ENCODE peak calls at places on chromosomes 5 and 9, in eight cellular contexts. O, P, Q, G, F, D, A and N are unnamed samples.

GRCh38 chr5:113058269-113058668 is 81.7 kb downstream of the DCP2 start:
- DNase-seq in O (no peak), A (no peak), D (no peak), F (no peak), P (no peak), Q (no peak), G (no peak), N (no peak)

GRCh38 chr9:3868012-3868411 is 342.2 kb upstream of the RFX3 start:
- DNase-seq in A (no peak), F (peak; percentile 48), O (no peak), Q (no peak), P (no peak), D (peak; percentile 13), G (no peak), N (no peak)

GRCh38 chr5:74767579-74767913 is 497 bp downstream of the NSA2 start:
- DNase-seq in P (no peak), A (peak; percentile 12), Q (no peak), G (no peak), D (peak; percentile 42), O (no peak), F (peak; percentile 65), N (no peak)

GRCh38 chr5:57976506-57976905 is 483.4 kb downstream of the PLK2 start:
- DNase-seq in D (no peak), O (no peak), F (no peak), G (no peak), A (no peak), Q (no peak), P (no peak), N (no peak)

GRCh38 chr9:127130661-127131538 is 8.5 kb upstream of the ANGPTL2 start:
- DNase-seq in F (peak; percentile 99), A (no peak), D (peak; percentile 97), Q (peak; percentile 54), P (peak; percentile 88), O (peak; percentile 77), G (peak; percentile 88), N (no peak)

GRCh38 chr9:81423589-81424326 is 265.6 kb downstream of the TLE1 start:
- DNase-seq in D (peak; percentile 1), A (no peak), G (no peak), P (no peak), O (no peak), Q (no peak), F (no peak), N (no peak)

GRCh38 chr5:72153551-72153950 is 46.3 kb downstream of the MAP1B start:
- DNase-seq in D (no peak), A (no peak), F (no peak), P (no peak), Q (no peak), O (no peak), G (no peak), N (no peak)

GRCh38 chr9:89813482-89813881 is 208.7 kb downstream of the GADD45G start:
- DNase-seq in G (no peak), D (no peak), Q (no peak), A (no peak), F (no peak), P (no peak), O (peak; percentile 8), N (no peak)

GRCh38 chr5:181031716-181032115 is 8.3 kb upstream of the BTNL9 start:
- DNase-seq in A (no peak), G (no peak), P (no peak), O (no peak), Q (no peak), D (no peak), F (no peak), N (no peak)

GRCh38 chr5:61357745-61358144 is 25.7 kb downstream of the ZSWIM6 start:
- DNase-seq in D (no peak), F (peak; percentile 45), Q (no peak), A (no peak), G (no peak), P (no peak), O (no peak), N (no peak)

GRCh38 chr5:4374866-4375265 is 765.3 kb upstream of the ADAMTS16 start:
- DNase-seq in Q (no peak), P (no peak), O (no peak), D (no peak), A (no peak), G (no peak), F (peak; percentile 75), N (no peak)

DNA sequence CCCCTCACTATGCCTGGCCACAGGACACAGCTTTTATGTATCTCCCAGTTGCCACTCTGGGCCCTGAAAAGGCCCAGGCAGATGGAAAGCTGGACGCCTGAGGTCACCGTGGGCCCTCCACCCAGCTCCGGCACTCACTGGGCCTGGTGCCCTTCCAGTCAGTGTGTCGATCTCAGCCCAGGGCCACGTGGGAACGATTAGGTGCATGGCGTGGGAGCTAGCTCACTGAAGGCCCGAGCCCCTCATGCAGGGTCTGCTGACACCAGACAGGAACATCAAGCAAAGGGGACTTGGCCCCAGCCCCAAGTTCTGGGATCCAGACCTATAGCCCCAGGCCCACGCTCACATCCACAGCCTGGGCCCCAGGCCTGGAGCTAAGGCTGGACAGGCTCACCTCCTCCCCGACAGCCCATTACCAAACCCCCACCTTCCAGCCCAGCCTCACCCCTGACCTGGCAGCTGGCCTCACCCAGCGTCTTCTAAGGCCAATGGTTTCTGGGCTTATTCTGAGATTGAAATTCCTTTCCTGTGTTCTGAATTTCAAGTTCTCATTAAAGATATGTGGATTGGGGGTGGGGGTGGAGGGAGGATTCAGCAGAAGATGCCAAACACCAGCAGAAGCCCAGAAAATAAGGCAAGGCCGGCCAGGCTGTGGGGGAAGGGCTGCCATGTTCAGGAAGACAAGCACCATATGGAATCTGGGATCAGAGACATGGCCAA is 74.5 kb downstream of the ADAMTS2 start:
- DNase-seq in Q (peak; percentile 90), G (peak; percentile 66), F (peak; percentile 65), D (peak; percentile 47), O (peak; percentile 72), P (no peak), A (peak; percentile 0), N (peak; percentile 9)
- TF ChIP-seq CTCF in Q (no peak), G (no peak), F (no peak), D (no peak), O (no peak), P (no peak), A (no peak), N (no peak)

GRCh38 chr5:139841549-139841948 is 45.9 kb downstream of the PSD2 start:
- DNase-seq in O (no peak), P (no peak), Q (no peak), A (no peak), F (no peak), G (no peak), D (no peak), N (no peak)
- TF ChIP-seq CTCF in O (no peak), P (peak; percentile 6), Q (no peak), A (no peak), F (peak; percentile 7), G (no peak), D (no peak), N (no peak)

GRCh38 chr5:138655530-138656245 is 80.5 kb upstream of the HSPA9 start:
- DNase-seq in F (no peak), P (no peak), D (no peak), Q (no peak), O (peak; percentile 42), A (no peak), G (no peak), N (no peak)

GRCh38 chr5:138654281-138654867 is 79.2 kb upstream of the HSPA9 start:
- DNase-seq in F (peak; percentile 75), O (no peak), Q (no peak), A (peak; percentile 56), P (peak; percentile 13), D (peak; percentile 78), G (no peak), N (no peak)

GRCh38 chr5:138650999-138651766 is 76.0 kb upstream of the HSPA9 start:
- DNase-seq in O (no peak), A (no peak), P (no peak), F (no peak), Q (no peak), D (no peak), G (no peak), N (no peak)

GRCh38 chr5:138651767-138652117 is 76.5 kb upstream of the HSPA9 start:
- DNase-seq in O (no peak), F (no peak), A (no peak), Q (no peak), G (no peak), P (no peak), D (no peak), N (no peak)

GRCh38 chr5:138653502-138653901 is 78.3 kb upstream of the HSPA9 start:
- DNase-seq in P (no peak), Q (no peak), F (peak; percentile 35), O (no peak), G (no peak), D (peak; percentile 35), A (no peak), N (no peak)
- TF ChIP-seq CTCF in P (peak; percentile 36), Q (no peak), F (peak; percentile 34), O (no peak), G (peak; percentile 26), D (peak; percentile 42), A (no peak), N (no peak)

GRCh38 chr9:116585896-116586295 is 101.2 kb upstream of the TRIM32 start:
- DNase-seq in G (no peak), Q (no peak), A (no peak), D (no peak), O (no peak), P (no peak), F (no peak), N (no peak)

GRCh38 chr9:116592926-116593325 is 94.2 kb upstream of the TRIM32 start:
- DNase-seq in D (no peak), P (no peak), A (no peak), G (no peak), F (peak; percentile 64), O (no peak), Q (no peak), N (no peak)

GRCh38 chr9:116587919-116588318 is 99.2 kb upstream of the TRIM32 start:
- DNase-seq in G (no peak), P (no peak), D (no peak), A (no peak), F (no peak), Q (no peak), O (no peak), N (no peak)

GRCh38 chr9:116585204-116585603 is 101.9 kb upstream of the TRIM32 start:
- DNase-seq in A (no peak), Q (no peak), D (no peak), G (no peak), O (no peak), P (no peak), F (no peak), N (no peak)

DNA sequence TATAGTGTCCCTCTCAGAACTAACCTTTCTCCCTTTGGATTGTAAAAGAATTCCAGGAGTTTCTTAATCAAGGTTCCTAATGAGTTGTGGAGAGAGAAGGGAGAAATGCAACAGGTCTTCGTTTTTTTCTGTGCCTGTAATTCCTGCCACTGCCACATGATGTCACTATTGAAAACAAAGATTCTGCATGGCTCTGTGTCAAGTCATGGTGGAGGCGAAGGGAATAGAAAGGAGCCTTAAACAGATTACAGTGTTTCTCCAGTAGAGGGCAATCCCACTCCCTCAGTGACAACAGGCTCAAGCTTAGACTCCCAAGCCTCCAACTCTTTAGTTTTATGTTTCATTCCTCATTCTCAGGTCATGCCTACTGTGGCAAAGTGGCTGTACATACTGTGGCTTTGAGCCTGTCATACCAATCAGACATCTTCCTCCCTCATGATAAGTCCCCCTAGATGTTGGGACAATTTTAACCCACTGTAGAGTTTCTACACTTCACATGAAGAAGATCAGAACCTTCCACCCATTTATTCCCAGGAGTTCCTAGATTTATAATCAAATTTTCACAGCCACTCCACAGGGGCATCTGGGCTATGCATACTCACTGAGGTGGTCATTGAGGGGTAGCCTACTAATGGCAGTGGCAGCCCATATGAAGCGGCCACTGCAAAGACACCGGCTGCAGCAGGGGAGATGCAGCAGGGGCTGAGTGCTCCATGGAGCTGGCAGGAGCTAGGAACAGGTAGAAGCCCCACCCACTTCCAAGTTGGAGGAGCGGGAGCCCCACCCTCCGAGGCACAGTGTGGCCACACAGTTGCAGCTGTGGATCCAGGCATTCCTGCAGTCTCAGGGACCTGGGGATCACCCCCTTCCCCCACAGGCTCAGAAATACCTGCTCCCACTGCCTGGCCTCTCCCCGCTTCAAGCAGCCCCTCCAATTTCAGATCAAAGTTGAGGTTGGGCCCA is 97.4 kb upstream of the TRIM32 start:
- DNase-seq in G (no peak), P (no peak), A (no peak), O (no peak), F (peak; percentile 89), Q (no peak), D (peak; percentile 69), N (no peak)
- TF ChIP-seq CTCF in G (peak; percentile 44), P (peak; percentile 50), A (peak; percentile 14), O (peak; percentile 22), F (peak; percentile 92), Q (no peak), D (peak; percentile 64), N (no peak)